ENCODE peak calls at places on chromosomes 6 and 20, in nine cellular contexts. One of them, this sample, is unnamed.

GRCh38 chr6:37592085-37592698 is 92.5 kb upstream of the CCDC167 start:
- DNase-seq in posterior vena cava: peak; percentile 56
- DNase-seq in GF-D8: no peak
- DNase-seq in posterior cingulate gyrus: no peak
- DNase-seq in cardiac muscle cell: no peak
- DNase-seq in T-helper 1 cell: no peak
- DNase-seq in NCI-H2081: no peak
- DNase-seq in type B pancreatic cell: no peak
- DNase-seq in LoVo: no peak
- DNase-seq in this sample: no peak

GRCh38 chr20:34516874-34517542 is 786 bp downstream of the DYNLRB1 start:
- DNase-seq in posterior vena cava: no peak
- DNase-seq in GF-D8: no peak
- DNase-seq in posterior cingulate gyrus: peak; percentile 38
- DNase-seq in cardiac muscle cell: peak; percentile 28
- DNase-seq in T-helper 1 cell: no peak
- DNase-seq in NCI-H2081: peak; percentile 46
- DNase-seq in type B pancreatic cell: peak; percentile 70
- DNase-seq in LoVo: no peak
- DNase-seq in this sample: no peak

GRCh38 chr20:1440024-1440423 is 26.6 kb downstream of the NSFL1C start:
- DNase-seq in posterior vena cava: no peak
- DNase-seq in GF-D8: no peak
- DNase-seq in posterior cingulate gyrus: no peak
- DNase-seq in cardiac muscle cell: no peak
- DNase-seq in T-helper 1 cell: no peak
- DNase-seq in NCI-H2081: no peak
- DNase-seq in type B pancreatic cell: no peak
- DNase-seq in LoVo: no peak
- DNase-seq in this sample: no peak

GRCh38 chr6:139820191-139820590 is 445.7 kb upstream of the CITED2 start:
- DNase-seq in posterior vena cava: no peak
- DNase-seq in GF-D8: no peak
- DNase-seq in posterior cingulate gyrus: no peak
- DNase-seq in cardiac muscle cell: no peak
- DNase-seq in T-helper 1 cell: no peak
- DNase-seq in NCI-H2081: no peak
- DNase-seq in type B pancreatic cell: no peak
- DNase-seq in LoVo: peak; percentile 18
- DNase-seq in this sample: no peak

GRCh38 chr20:60073504-60073903 is 115.3 kb downstream of the CDH26 start:
- DNase-seq in posterior vena cava: no peak
- DNase-seq in GF-D8: no peak
- DNase-seq in posterior cingulate gyrus: no peak
- DNase-seq in cardiac muscle cell: no peak
- DNase-seq in T-helper 1 cell: no peak
- DNase-seq in NCI-H2081: no peak
- DNase-seq in type B pancreatic cell: no peak
- DNase-seq in LoVo: no peak
- DNase-seq in this sample: no peak

GRCh38 chr6:83124553-83124952 is 57.1 kb downstream of the DOP1A start:
- DNase-seq in posterior vena cava: no peak
- DNase-seq in GF-D8: no peak
- DNase-seq in posterior cingulate gyrus: no peak
- DNase-seq in cardiac muscle cell: no peak
- DNase-seq in T-helper 1 cell: no peak
- DNase-seq in NCI-H2081: no peak
- DNase-seq in type B pancreatic cell: no peak
- DNase-seq in LoVo: no peak
- DNase-seq in this sample: no peak

GRCh38 chr6:116016846-116017545 is 43.7 kb downstream of the FRK start:
- DNase-seq in posterior vena cava: no peak
- DNase-seq in GF-D8: no peak
- DNase-seq in posterior cingulate gyrus: no peak
- DNase-seq in cardiac muscle cell: no peak
- DNase-seq in T-helper 1 cell: no peak
- DNase-seq in NCI-H2081: peak; percentile 63
- DNase-seq in type B pancreatic cell: no peak
- DNase-seq in LoVo: no peak
- DNase-seq in this sample: no peak

GRCh38 chr6:169556758-169557505 is 144.9 kb downstream of the WDR27 start:
- DNase-seq in posterior vena cava: no peak
- DNase-seq in GF-D8: no peak
- DNase-seq in posterior cingulate gyrus: no peak
- DNase-seq in cardiac muscle cell: no peak
- DNase-seq in T-helper 1 cell: peak; percentile 64
- DNase-seq in NCI-H2081: no peak
- DNase-seq in type B pancreatic cell: no peak
- DNase-seq in LoVo: no peak
- DNase-seq in this sample: peak; percentile 57

GRCh38 chr6:26216015-26216885 is 129.0 kb downstream of the HFE start:
- DNase-seq in posterior vena cava: peak; percentile 88
- DNase-seq in GF-D8: peak; percentile 98
- DNase-seq in posterior cingulate gyrus: peak; percentile 53
- DNase-seq in cardiac muscle cell: peak; percentile 94
- DNase-seq in T-helper 1 cell: peak; percentile 98
- DNase-seq in NCI-H2081: peak; percentile 86
- DNase-seq in type B pancreatic cell: no peak
- DNase-seq in LoVo: peak; percentile 95
- DNase-seq in this sample: peak; percentile 95

GRCh38 chr20:44728835-44729342 is 13.7 kb downstream of the CCN5 start:
- DNase-seq in posterior vena cava: peak; percentile 86
- DNase-seq in GF-D8: peak; percentile 6
- DNase-seq in posterior cingulate gyrus: peak; percentile 45
- DNase-seq in cardiac muscle cell: no peak
- DNase-seq in T-helper 1 cell: no peak
- DNase-seq in NCI-H2081: peak; percentile 60
- DNase-seq in type B pancreatic cell: no peak
- DNase-seq in LoVo: peak; percentile 90
- DNase-seq in this sample: no peak

This sample was measured in esophagus muscularis mucosa.